ENCODE peak calls at places on chromosomes 2 and 18, in four cellular contexts. O is MM.1S, H is hepatocyte, D is GM23248. P is an unnamed sample. For H3K9me2, the result is how much of the 10 kb centered on the place peaks cover.

GRCh38 chr18:59874166-59874565 is 25.6 kb upstream of the PMAIP1 start:
- DNase-seq in O (no peak), H (peak), D (peak), P (no peak)

GRCh38 chr18:76553715-76554603 is 58.9 kb upstream of the ZNF516 start:
- DNase-seq in O (no peak), H (peak), D (peak), P (no peak)

GRCh38 chr2:10220516-10221391 is 82.0 kb upstream of the HPCAL1 start:
- DNase-seq in O (no peak), H (no peak), D (peak), P (no peak)

GRCh38 chr2:101064868-101065549 is 62.9 kb downstream of the RPL31 start:
- DNase-seq in O (no peak), H (peak), D (peak), P (no peak)

GRCh38 chr2:189798312-189799029 is 14.2 kb downstream of the PMS1 start:
- DNase-seq in O (peak), H (peak), D (peak), P (no peak)

GRCh38 chr18:77899972-77900754 is 650.5 kb downstream of the GALR1 start:
- DNase-seq in O (peak), H (peak), D (peak), P (peak)

GRCh38 chr2:103402944-103403343 is 641.1 kb downstream of the TMEM182 start:
- DNase-seq in O (no peak), H (peak), D (no peak), P (no peak)

GRCh38 chr2:241896746-241897201 is 27.2 kb downstream of the RTP5 start:
- DNase-seq in O (no peak), H (no peak), D (no peak), P (no peak)

GRCh38 chr2:63078852-63079606 is 28.4 kb downstream of the OTX1 start:
- DNase-seq in O (peak), H (no peak), D (peak), P (peak)

GRCh38 chr2:133247613-133248012 is 320.6 kb downstream of the NCKAP5 start:
- DNase-seq in O (no peak), H (no peak), D (no peak), P (no peak)

GRCh38 chr18:32775628-32776027 is 2.8 kb upstream of the KLHL14 start:
- DNase-seq in O (no peak), H (no peak), D (no peak), P (no peak)

GRCh38 chr2:241258505-241259160 is 56.8 kb downstream of the HDLBP start:
- DNase-seq in O (no peak), H (no peak), D (peak), P (no peak)

GRCh38 chr2:26701596-26701995 is 9.1 kb downstream of the KCNK3 start:
- DNase-seq in O (no peak), H (no peak), D (no peak), P (no peak)

GRCh38 chr18:68803371-68803770 is 5.5 kb downstream of the CCDC102B start:
- DNase-seq in O (no peak), H (peak), D (peak), P (no peak)

GRCh38 chr2:143762176-143762928 is 633.1 kb downstream of the ARHGAP15 start:
- DNase-seq in O (no peak), H (no peak), D (no peak), P (peak)

GRCh38 chr2:73175663-73176204 is 26.6 kb upstream of the NOTO start:
- DNase-seq in O (peak), H (peak), D (peak), P (peak)
- H3K9me2 ChIP-seq in O (under half), H (under half), D (under half), P (under half)

GRCh38 chr2:61180686-61181085 is 18.7 kb downstream of the C2orf74 start:
- DNase-seq in O (no peak), H (no peak), D (no peak), P (no peak)

GRCh38 chr2:61183815-61184214 is 21.8 kb downstream of the C2orf74 start:
- DNase-seq in O (no peak), H (no peak), D (no peak), P (no peak)

GRCh38 chr2:61182059-61182383 is 20.0 kb downstream of the C2orf74 start:
- DNase-seq in O (no peak), H (no peak), D (no peak), P (no peak)

GRCh38 chr2:61179701-61180639 is 18.0 kb downstream of the C2orf74 start:
- DNase-seq in O (no peak), H (peak), D (peak), P (peak)

GRCh38 chr2:61181382-61182058 is 19.5 kb downstream of the C2orf74 start:
- DNase-seq in O (no peak), H (no peak), D (peak), P (no peak)
- H3K4me2 ChIP-seq in O (no peak), H (peak), D (peak), P (no peak)

DNA sequence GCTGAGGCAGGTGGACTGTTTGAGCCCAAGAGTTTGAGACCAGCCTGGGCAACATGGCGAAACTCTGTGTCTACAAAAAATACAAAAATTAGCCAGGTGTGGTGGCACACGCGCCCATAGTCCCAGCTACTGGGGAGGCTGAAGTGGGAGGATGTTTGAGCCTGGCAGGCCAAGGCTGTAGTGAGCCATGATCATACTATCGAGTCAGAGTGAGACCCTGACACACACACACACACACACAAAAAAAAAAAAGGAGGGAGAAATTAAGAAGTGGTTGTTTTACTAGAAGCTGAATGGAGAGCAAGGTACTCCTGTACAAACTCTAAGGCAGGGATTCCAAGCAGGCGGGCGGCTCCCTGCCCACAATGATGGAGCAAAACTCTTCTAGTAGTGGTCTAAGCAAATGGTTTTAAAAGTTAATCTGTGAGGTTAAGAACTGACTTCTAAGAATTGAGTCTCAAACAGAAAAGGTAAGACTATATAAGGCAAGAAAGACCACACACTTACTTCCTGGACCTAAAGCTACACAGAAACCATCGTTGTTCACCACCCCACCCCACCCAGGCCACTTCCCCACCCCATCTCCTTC is 2.6 kb downstream of the ANKRD44 start:
- DNase-seq in O (no peak), H (no peak), D (no peak), P (no peak)
- H3K9me2 ChIP-seq in O (under half), H (under half), D (under half), P (under half)

GRCh38 chr2:32274289-32274688 is 3.4 kb upstream of the YIPF4 start:
- DNase-seq in O (no peak), H (no peak), D (no peak), P (no peak)
- H3K4me2 ChIP-seq in O (no peak), H (no peak), D (no peak), P (no peak)

GRCh38 chr2:121197369-121198091 is 87.5 kb downstream of the TFCP2L1 start:
- DNase-seq in O (no peak), H (peak), D (peak), P (no peak)

GRCh38 chr2:121200011-121200347 is 85.0 kb downstream of the TFCP2L1 start:
- DNase-seq in O (no peak), H (no peak), D (no peak), P (no peak)

GRCh38 chr2:121200419-121201315 is 84.3 kb downstream of the TFCP2L1 start:
- DNase-seq in O (no peak), H (no peak), D (no peak), P (no peak)

GRCh38 chr2:121201796-121202195 is 83.2 kb downstream of the TFCP2L1 start:
- DNase-seq in O (no peak), H (no peak), D (no peak), P (no peak)

DNA sequence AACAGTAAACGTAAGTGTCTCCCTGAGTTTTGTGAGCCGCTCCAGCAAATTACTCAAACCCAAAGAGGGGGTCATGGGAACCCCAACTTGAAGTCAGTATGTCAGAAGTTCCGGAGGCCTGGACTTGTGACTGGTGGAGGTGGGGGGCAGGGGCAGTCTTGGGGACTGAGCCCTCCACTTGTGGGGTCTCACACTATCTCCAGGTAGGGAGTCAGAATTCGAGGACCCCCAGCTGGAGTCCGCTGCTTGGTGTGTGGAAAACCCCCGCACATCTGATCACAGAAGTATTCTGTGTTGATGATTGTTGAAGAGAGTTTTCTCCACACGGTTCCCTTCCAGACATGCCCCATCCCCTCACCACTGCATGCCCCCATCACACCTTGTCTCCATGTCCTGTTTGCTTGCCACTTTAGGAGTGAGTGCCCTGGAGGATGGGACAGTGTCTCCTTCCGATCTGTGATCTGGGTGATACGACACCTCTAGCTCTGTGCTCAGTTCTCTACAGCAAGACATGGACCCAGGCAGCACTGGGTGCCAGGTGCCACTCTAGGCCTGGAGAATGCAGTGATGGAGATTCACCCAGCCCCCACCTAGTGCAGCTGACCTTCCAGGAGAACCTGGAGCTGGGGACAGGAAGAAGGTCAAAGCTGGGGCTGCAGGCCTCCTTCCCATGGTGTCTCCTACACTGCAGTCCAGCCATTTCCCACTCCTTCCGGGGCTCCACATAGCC is 85.6 kb downstream of the TFCP2L1 start:
- DNase-seq in O (no peak), H (no peak), D (no peak), P (no peak)
- H3K9me2 ChIP-seq in O (under half), H (under half), D (under half), P (under half)

DNA sequence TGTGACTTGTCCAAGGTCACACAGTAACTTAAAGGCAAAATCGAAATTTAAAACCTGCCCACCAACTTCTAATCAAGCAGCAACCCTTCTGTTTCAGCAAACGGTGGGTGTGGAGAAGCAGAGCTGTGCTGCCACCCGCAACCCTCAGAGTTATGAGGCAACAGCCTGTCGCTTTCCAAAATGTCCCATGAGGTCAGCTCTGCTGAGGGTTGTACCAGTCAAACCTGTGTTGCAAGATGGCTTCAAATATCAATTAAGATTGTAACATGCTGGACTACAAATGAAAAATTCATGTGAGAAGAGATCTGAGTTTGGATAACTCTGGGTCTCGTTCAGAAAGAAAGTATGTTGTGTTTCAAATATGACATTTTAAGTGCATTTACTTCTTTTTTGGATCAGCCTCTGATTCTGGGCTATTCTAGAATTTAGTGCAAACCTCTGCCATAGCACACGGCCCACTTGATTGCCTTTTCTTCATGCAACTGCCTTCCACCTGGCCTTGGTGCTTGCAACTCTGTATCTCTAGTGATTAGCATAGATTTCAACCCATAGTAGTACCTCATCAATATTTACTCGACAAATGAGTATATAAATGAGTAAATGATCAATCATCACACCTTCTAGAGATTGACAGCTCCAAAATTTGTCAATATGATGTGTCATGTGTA is 69.3 kb downstream of the TIMM21 start:
- DNase-seq in O (no peak), H (no peak), D (no peak), P (no peak)
- H3K4me2 ChIP-seq in O (no peak), H (no peak), D (no peak), P (no peak)

DNA sequence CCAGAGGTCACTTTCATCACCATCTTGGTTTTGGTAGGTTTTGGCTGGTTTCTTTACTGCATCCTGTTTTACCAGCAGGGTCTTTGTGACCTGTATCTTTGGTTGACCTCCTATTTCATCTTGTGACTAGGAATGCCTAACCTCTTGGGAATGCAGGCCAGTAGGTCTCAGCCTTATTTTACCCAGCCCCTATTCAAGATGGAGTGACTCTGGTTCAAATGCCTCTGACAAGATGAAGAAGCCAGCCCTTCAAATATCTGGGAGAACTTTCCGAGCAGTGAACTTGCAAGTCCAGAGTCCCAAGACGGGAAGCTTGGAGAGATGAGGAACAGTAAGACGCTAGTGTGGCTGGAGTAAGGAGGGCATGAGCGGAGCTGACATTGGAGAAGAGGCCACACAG is 28.6 kb downstream of the PROKR1 start:
- DNase-seq in O (no peak), H (no peak), D (no peak), P (no peak)
- H3K9me2 ChIP-seq in O (under half), H (under half), D (under half), P (under half)

DNA sequence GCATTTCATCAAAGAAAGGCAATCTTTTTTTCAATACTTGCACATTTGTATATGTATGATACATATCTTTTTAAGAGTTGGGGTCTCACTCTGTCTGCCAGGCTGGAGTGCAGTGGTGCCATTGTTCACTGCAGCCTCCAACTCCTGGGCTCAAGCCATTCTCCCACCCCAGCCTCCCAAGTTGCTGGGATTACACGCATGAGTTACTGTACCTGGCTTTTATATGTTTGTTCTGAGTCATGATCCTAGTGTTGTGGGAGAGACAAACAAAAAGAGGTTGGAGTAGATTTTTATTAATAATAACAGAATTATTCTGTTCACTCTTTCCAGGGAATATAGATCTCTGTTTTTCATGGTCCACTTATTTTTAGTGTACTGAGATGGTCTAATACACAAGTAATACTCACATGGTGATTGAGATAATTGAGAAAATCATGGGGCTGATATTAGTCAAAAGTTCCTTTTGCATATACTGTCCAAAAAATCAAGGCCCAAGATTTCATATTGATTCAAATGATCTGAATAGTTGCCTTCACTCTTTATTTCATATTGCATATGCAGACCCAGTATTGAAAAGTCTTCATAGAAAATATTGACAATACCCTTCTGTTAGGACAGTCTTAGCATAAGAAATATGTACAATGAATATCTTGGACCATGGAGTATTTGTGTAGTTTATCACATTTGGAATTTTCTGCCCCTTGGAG is 138.3 kb downstream of the FMNL2 start:
- DNase-seq in O (no peak), H (no peak), D (no peak), P (no peak)
- H3K4me2 ChIP-seq in O (no peak), H (no peak), D (no peak), P (no peak)